ENCODE peak calls at places on chromosome 1, in five cellular contexts. One of them, this sample, is unnamed.

GRCh38 chr1:50978852-50979781 is 9.1 kb downstream of the CDKN2C start:
- DNase-seq in RKO: peak
- DNase-seq in lower leg skin: no peak
- DNase-seq in posterior cingulate gyrus: no peak
- DNase-seq in AG20443: no peak
- DNase-seq in this sample: no peak

GRCh38 chr1:51316764-51317120 is 13.6 kb downstream of the TTC39A start:
- DNase-seq in AG20443: no peak
- DNase-seq in lower leg skin: no peak
- DNase-seq in RKO: no peak
- DNase-seq in posterior cingulate gyrus: no peak
- DNase-seq in this sample: no peak

GRCh38 chr1:154955039-154955717 is 721 bp downstream of the PBXIP1 start:
- DNase-seq in posterior cingulate gyrus: peak
- DNase-seq in RKO: peak
- DNase-seq in lower leg skin: no peak
- DNase-seq in AG20443: peak
- DNase-seq in this sample: peak

GRCh38 chr1:223345720-223346119 is 18.3 kb downstream of the SUSD4 start:
- DNase-seq in posterior cingulate gyrus: no peak
- DNase-seq in RKO: no peak
- DNase-seq in lower leg skin: no peak
- DNase-seq in AG20443: no peak
- DNase-seq in this sample: no peak

GRCh38 chr1:65149391-65149729 is 1.4 kb downstream of the AK4 start:
- DNase-seq in posterior cingulate gyrus: no peak
- DNase-seq in lower leg skin: no peak
- DNase-seq in AG20443: no peak
- DNase-seq in RKO: peak
- DNase-seq in this sample: no peak

GRCh38 chr1:168320805-168321577 is 40.3 kb downstream of the TBX19 start:
- DNase-seq in RKO: peak
- DNase-seq in AG20443: peak
- DNase-seq in lower leg skin: no peak
- DNase-seq in posterior cingulate gyrus: no peak
- DNase-seq in this sample: peak

GRCh38 chr1:214123061-214123784 is 135.4 kb downstream of the PROX1 start:
- DNase-seq in lower leg skin: peak
- DNase-seq in posterior cingulate gyrus: peak
- DNase-seq in RKO: peak
- DNase-seq in AG20443: peak
- DNase-seq in this sample: peak

GRCh38 chr1:23559985-23560755 is 869 bp upstream of the ID3 start:
- DNase-seq in RKO: no peak
- DNase-seq in AG20443: no peak
- DNase-seq in posterior cingulate gyrus: no peak
- DNase-seq in lower leg skin: no peak
- DNase-seq in this sample: no peak

GRCh38 chr1:36565576-36566501 is 83.1 kb upstream of the CSF3R start:
- DNase-seq in lower leg skin: no peak
- DNase-seq in RKO: no peak
- DNase-seq in AG20443: no peak
- DNase-seq in posterior cingulate gyrus: no peak
- DNase-seq in this sample: no peak

This sample was measured in head of caudate nucleus.